ENCODE peak calls at places on chromosomes 4 and X, in four cellular contexts. T is left lung, K is AG10803, M is tibial nerve. J is an unnamed sample.

GRCh38 chrX:16215660-16216059 is 48.4 kb downstream of the MAGEB17 start:
- DNase-seq in K (no peak), M (no peak), T (no peak), J (no peak)

GRCh38 chrX:79270401-79270800 is 96.7 kb downstream of the ITM2A start:
- DNase-seq in M (peak), T (no peak), K (no peak), J (peak)

GRCh38 chrX:65821721-65822496 is 154.5 kb downstream of the MSN start:
- DNase-seq in T (peak), M (no peak), K (no peak), J (no peak)

GRCh38 chr4:31052519-31052918 is 332.4 kb downstream of the PCDH7 start:
- DNase-seq in K (no peak), M (no peak), T (no peak), J (no peak)

GRCh38 chrX:12488220-12488619 is 303.0 kb upstream of the PRPS2 start:
- DNase-seq in K (peak), T (no peak), M (no peak), J (no peak)

GRCh38 chr4:118834070-118834469 is 1.9 kb downstream of the SEC24D start:
- DNase-seq in T (no peak), M (no peak), K (no peak), J (no peak)

GRCh38 chr4:120085705-120086104 is 19.1 kb upstream of the MAD2L1 start:
- DNase-seq in K (no peak), T (no peak), M (no peak), J (no peak)

GRCh38 chr4:128565565-128566186 is 243.8 kb upstream of the JADE1 start:
- DNase-seq in T (peak), M (no peak), K (peak), J (no peak)

GRCh38 chr4:53185853-53186590 is 179.8 kb downstream of the SCFD2 start:
- DNase-seq in M (no peak), T (no peak), K (peak), J (no peak)

GRCh38 chr4:155592568-155593343 is 73.9 kb upstream of the GUCY1A1 start:
- DNase-seq in K (peak), M (no peak), T (no peak), J (no peak)

GRCh38 chrX:108025954-108026616 is 18.8 kb upstream of the VSIG1 start:
- DNase-seq in K (no peak), M (no peak), T (no peak), J (no peak)

GRCh38 chr4:11765849-11766453 is 337.3 kb upstream of the HS3ST1 start:
- DNase-seq in K (no peak), T (no peak), M (peak), J (no peak)

GRCh38 chr4:139633195-139633594 is 32.4 kb upstream of the MGST2 start:
- DNase-seq in K (no peak), T (no peak), M (no peak), J (no peak)

GRCh38 chrX:53116101-53116500 is 22.2 kb downstream of the KANTR start:
- DNase-seq in K (peak), M (no peak), T (no peak), J (no peak)

GRCh38 chrX:63115196-63115595 is 235.9 kb downstream of the SPIN4 start:
- DNase-seq in M (no peak), T (no peak), K (no peak), J (no peak)

GRCh38 chrX:7091923-7092322 is 55.6 kb upstream of the STS start:
- DNase-seq in T (no peak), M (no peak), K (no peak), J (no peak)
- TF ChIP-seq CTCF in T (no peak), M (no peak), K (no peak), J (no peak)

DNA sequence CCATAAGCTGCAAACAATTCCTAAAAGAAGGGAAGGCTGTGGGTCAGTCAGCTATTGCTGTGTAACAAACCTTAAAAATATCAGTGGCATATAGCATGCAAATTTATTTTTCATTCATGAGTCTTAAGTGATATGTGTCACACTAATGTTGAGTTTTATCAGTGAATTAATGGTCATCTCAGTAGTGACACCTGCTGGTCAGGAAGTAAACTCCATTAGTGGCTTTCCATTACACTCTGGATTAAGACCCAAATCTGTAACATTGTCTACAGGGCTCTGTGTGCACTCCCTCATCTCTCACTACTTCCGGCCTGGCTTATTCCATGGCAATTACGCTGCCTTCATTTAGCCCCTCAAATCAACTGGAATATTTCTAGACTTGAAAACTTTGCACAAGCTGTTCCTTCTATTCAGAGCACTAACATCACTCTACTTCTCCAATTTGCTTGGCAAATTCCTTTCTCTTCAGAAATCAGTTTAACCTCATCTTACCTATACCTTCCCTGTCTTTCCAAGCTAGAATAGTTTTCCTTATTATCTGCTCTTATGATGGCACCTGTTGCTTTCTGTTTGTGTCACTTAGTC is 217.3 kb upstream of the TAPT1 start:
- DNase-seq in T (no peak), K (peak), M (peak), J (no peak)
- TF ChIP-seq CTCF in T (peak), K (peak), M (peak), J (peak)

GRCh38 chr4:13701937-13702446 is 74.5 kb upstream of the BOD1L1 start:
- DNase-seq in M (no peak), T (no peak), K (peak), J (no peak)
- TF ChIP-seq CTCF in M (no peak), T (no peak), K (no peak), J (no peak)

DNA sequence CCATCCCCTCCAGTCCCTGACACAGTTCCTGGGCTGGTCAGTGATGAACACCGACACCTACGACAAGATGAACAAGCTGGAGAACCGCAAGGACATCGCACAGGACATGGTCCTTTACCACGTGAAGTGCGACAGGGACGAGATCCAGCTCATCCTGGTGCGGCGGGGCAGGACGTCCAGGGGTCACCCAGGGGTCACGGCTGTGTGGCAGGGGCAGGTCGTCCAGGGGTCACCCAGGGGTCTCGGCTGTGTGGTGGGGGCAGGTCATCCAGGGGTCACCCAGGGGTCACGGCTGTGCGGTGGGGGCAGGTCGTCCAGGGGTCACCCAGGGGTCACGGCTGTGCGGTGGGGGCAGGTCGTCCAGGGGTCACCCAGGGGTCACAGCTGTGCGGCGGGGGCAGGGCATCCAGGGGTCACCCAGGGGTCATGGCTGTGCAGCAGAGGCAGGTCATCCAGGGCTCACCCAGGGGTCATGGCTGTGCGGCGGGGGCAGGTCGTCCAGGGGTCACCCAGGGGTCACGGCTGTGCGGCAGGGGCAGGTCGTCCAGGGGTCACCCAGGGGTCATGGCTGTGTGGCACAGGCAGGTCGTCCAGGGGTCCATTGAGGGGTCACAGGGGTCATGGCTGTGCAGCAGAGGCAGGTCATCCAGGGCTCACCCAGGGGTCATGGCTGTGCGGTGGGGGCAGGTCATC is 16.6 kb downstream of the ATP5ME start:
- DNase-seq in M (no peak), T (peak), K (no peak), J (no peak)
- TF ChIP-seq CTCF in M (no peak), T (no peak), K (no peak), J (no peak)

GRCh38 chr4:28360681-28361080 is 1500.0 kb downstream of the STIM2 start:
- DNase-seq in M (no peak), K (no peak), T (no peak), J (no peak)

GRCh38 chr4:28354874-28355273 is 1494.2 kb downstream of the STIM2 start:
- DNase-seq in K (no peak), T (no peak), M (no peak), J (no peak)

GRCh38 chr4:28362169-28362568 is 1501.5 kb downstream of the STIM2 start:
- DNase-seq in T (no peak), M (no peak), K (no peak), J (no peak)

DNA sequence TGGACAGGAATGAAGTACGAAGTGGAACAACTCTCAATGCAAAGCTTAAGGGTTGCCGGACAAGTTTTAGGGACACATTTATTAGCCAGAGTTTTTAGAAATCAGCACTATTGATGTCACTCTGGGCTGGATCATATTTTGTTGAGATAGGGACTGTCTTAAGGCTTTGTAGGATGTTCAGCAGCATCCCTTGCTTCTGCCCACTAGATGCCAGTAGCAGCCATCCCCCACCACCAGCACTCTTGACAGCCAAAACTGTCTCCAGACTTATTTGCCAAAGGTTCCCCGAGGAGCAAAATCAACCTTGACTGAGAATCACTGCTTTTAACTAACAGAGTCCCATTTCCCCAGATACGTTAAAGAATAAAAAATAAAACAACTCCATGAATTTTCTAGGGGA is 1497.3 kb downstream of the STIM2 start:
- DNase-seq in K (peak), M (no peak), T (no peak), J (no peak)
- TF ChIP-seq CTCF in K (peak), M (no peak), T (no peak), J (no peak)

GRCh38 chr4:47104986-47105385 is 73.6 kb downstream of the GABRB1 start:
- DNase-seq in T (no peak), M (no peak), K (no peak), J (no peak)

GRCh38 chr4:47110670-47111069 is 79.3 kb downstream of the GABRB1 start:
- DNase-seq in T (no peak), K (no peak), M (no peak), J (no peak)

GRCh38 chr4:47106561-47106960 is 75.2 kb downstream of the GABRB1 start:
- DNase-seq in M (no peak), K (no peak), T (no peak), J (no peak)

DNA sequence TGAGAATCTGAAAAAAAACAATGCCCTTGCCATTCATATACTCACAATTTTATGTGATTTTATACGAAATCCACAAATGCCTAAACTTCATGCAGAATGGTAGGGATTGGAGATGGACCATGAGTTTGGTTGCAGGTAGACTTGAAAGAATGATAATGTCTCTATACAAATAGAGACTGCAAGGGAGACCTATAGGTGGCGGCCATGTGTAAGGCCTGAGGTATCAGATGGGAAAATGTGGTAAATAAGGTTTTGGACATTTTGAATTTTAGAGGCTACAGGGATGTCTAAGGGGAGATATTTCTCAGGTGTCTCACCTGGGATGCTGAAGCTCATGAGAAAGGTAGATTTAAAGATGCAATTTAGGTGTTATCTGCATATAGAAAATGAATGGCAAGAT is 78.0 kb downstream of the GABRB1 start:
- DNase-seq in K (no peak), M (no peak), T (no peak), J (no peak)
- TF ChIP-seq CTCF in K (no peak), M (no peak), T (no peak), J (no peak)

DNA sequence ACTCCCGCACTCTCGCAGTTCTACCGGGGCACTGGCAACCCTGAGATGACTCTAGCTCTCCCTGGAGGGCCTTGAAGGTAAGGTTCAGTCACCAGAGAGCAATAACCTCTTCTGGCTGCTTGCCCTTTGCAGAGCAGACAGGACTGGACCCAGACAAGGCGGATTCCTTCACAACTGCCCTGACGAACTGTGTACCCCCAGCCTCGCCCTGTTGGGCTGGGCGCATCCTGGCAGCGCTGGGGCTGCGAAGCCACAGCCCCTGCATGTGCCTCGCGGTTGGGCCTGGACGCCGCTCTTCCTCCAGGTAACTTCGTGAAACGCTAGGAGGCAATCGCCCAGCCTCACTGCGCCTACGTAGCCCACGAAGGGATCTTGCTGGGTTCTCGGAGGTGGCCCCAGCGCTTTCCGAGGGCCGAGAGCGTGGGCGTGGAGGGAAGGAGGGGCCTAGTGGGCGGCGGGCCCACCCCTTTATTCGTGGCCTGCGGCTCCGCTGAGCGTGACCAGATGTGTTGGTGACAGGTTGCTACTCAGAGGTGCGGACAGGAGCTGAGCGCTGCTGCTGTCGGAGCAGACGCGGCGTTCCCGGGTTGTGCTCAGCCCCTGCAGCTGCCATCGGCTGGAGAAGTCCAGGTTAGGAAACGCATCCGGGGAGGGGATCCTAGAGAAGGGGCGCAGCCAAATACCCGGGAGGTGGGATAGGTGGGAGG is 1.9 kb upstream of the MAMLD1 start:
- DNase-seq in K (no peak), M (no peak), T (no peak), J (no peak)
- TF ChIP-seq CTCF in K (no peak), M (no peak), T (no peak), J (no peak)

GRCh38 chr4:110589297-110589696 is 33.6 kb downstream of the PITX2 start:
- DNase-seq in M (no peak), K (peak), T (no peak), J (no peak)
- TF ChIP-seq CTCF in M (no peak), K (peak), T (no peak), J (no peak)

GRCh38 chrX:105189093-105189492 is 31.4 kb downstream of the TEX13A start:
- DNase-seq in T (no peak), K (no peak), M (no peak), J (no peak)

GRCh38 chrX:105190252-105190853 is 30.1 kb downstream of the TEX13A start:
- DNase-seq in M (peak), T (no peak), K (peak), J (no peak)

DNA sequence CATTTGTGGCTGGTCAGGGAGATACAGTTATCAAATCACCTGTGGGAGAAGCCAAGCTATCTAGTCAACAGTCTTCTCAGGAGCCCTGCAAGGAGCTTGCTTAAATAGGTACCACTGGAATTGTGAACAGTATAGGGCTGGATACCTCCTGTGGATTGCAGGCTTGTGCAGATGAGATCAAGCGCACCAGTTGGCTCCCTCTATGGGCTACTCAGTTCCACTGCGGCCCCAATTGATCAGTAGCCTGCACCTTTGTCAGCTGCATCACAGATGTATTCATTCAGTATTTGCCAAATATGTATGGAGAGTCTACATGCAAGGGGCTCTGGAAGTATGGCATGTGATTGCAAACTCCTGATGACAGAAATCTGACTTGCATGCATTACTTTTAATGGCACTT is 28.6 kb downstream of the TEX13A start:
- DNase-seq in M (no peak), K (no peak), T (no peak), J (no peak)
- TF ChIP-seq CTCF in M (no peak), K (peak), T (no peak), J (no peak)